ENCODE peak calls at places on chromosomes 12 and 14, in nine cellular contexts. O is tibial nerve; X is hepatocyte; G is heart left ventricle; L is left ventricle myocardium inferior; F is naive thymus-derived CD4-positive, alpha-beta T cell; U is astrocyte; E is cardiac muscle cell; P is right cardiac atrium. B is an unnamed sample. For H3K4me1 and H3K27me3, the result is how much of the 10 kb centered on the place peaks cover.

GRCh38 chr12:93943766-93944165 is 204.6 kb upstream of the PLXNC1 start:
- DNase-seq in X (no peak), G (peak), P (peak), L (no peak), O (peak), F (no peak), U (peak), E (peak), B (no peak)

GRCh38 chr14:61567838-61568571 is 127.3 kb upstream of the HIF1A start:
- DNase-seq in U (no peak), G (peak), L (no peak), E (no peak), F (no peak), X (no peak), O (no peak), P (peak), B (no peak)

GRCh38 chr12:84856156-84856900 is 56.3 kb downstream of the SLC6A15 start:
- DNase-seq in P (no peak), O (no peak), L (no peak), X (no peak), U (no peak), E (no peak), G (no peak), F (no peak), B (no peak)

GRCh38 chr12:774051-774614 is 21.8 kb downstream of the WNK1 start:
- DNase-seq in O (no peak), F (no peak), L (no peak), X (peak), P (no peak), G (no peak), E (peak), U (no peak), B (no peak)

GRCh38 chr12:27076930-27077329 is 5.4 kb downstream of the C12orf71 start:
- DNase-seq in O (no peak), G (no peak), E (no peak), L (no peak), P (no peak), X (no peak), U (no peak), F (no peak), B (no peak)

GRCh38 chr14:71498151-71498734 is 434.0 kb upstream of the RGS6 start:
- DNase-seq in O (no peak), E (no peak), U (peak), P (no peak), G (no peak), F (no peak), X (no peak), L (no peak), B (no peak)

GRCh38 chr12:14988035-14988434 is 15.2 kb downstream of the PDE6H start:
- DNase-seq in O (no peak), G (no peak), U (peak), E (peak), P (no peak), X (no peak), L (no peak), F (no peak), B (no peak)

GRCh38 chr12:101047652-101048051 is 162.4 kb downstream of the SLC5A8 start:
- DNase-seq in U (no peak), E (no peak), F (no peak), L (no peak), X (no peak), G (no peak), P (no peak), O (no peak), B (no peak)

GRCh38 chr14:75088566-75089373 is 19.3 kb downstream of the ZC2HC1C start:
- DNase-seq in L (no peak), P (no peak), E (peak), O (peak), U (peak), X (peak), F (peak), G (no peak), B (peak)

GRCh38 chr12:68746572-68747180 is 700 bp downstream of the SLC35E3 start:
- DNase-seq in L (peak), E (peak), G (peak), F (peak), O (peak), U (peak), X (peak), P (peak), B (no peak)
- H3K4me1 ChIP-seq in L (under half), E (under half), G (under half), F (under half), O (under half), U (under half), X (under half), P (under half), B (under half)

DNA sequence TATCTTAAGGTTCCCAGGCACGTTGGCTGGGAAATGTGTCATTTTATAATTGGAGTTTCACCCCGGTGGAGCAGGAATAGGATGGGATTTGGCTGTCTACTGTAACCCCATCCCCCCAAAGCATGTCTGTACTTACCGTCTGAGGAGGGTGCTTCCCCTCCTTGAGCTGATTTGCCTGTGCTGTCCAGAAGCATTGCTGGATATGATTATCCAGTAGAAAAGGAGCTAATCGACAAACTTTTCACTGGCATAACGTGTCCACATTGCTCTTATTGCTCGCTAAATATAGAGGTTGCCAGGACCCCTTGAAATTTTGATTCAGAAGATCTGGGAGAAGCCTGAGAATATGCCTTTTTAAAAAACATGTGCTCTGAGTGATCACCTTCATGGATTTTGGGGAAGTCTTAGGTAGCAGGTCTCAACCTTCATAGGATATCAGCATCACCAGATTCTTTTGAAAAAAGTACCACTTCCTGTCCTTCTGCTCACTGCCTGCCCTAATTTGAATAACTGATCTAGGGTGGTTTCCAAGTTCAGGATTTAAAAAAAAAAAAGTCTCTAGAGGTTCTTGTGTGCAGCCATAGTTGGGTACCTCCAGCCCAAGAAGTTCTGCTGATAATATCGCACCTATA is 80.4 kb upstream of the KCNA1 start:
- DNase-seq in F (peak), X (no peak), P (no peak), E (no peak), G (no peak), U (no peak), L (no peak), O (no peak), B (peak)
- H3K27ac ChIP-seq in F (no peak), X (no peak), P (no peak), E (no peak), G (no peak), U (no peak), L (no peak), O (no peak), B (no peak)

DNA sequence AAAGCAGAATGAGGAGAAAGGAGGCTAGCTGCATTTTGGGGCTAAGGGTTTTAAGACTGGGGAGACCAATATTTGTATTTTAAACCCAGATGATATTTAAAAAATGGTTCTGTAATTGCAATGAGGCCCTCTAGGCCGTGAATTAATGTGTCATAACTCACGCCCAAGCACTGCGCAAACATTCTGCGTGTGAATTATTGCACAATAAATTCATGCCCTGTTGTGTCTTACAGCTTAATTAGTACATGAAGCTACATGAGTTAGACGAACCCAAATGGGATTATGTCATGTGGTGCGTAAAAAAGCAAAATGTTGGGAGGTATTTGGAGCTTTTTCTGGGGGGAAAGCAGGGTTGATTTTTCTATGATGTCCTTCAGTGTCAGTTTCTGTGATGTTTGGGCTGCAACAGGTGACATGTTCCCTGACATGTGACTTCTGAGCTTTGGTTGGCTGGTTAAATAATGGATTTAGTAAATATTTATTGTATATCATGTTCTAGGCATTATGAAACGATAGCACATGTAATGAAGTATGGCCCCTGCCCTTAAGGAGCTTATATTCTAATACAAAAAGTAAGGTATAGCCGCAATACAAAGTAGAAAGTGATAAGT is 30.4 kb upstream of the CISTR start:
- DNase-seq in F (no peak), P (no peak), X (no peak), L (no peak), E (no peak), G (no peak), O (no peak), U (no peak), B (no peak)
- H3K27me3 ChIP-seq in F (under half), P (under half), X (half or more), L (half or more), E (half or more), G (under half), O (under half), U (under half), B (under half)

GRCh38 chr12:79413796-79414195 is 277.0 kb downstream of the PAWR start:
- DNase-seq in O (no peak), L (no peak), F (no peak), P (no peak), U (no peak), G (no peak), E (no peak), X (no peak), B (no peak)

GRCh38 chr12:79415296-79415695 is 275.5 kb downstream of the PAWR start:
- DNase-seq in X (no peak), F (no peak), U (peak), O (no peak), G (no peak), L (no peak), P (no peak), E (no peak), B (no peak)

GRCh38 chr12:79411791-79412190 is 279.0 kb downstream of the PAWR start:
- DNase-seq in U (no peak), G (no peak), X (no peak), L (no peak), F (no peak), O (no peak), P (no peak), E (no peak), B (no peak)

GRCh38 chr12:79415754-79416435 is 274.9 kb downstream of the PAWR start:
- DNase-seq in O (no peak), F (no peak), P (no peak), X (peak), U (peak), L (no peak), G (no peak), E (no peak), B (no peak)

GRCh38 chr12:79414252-79414651 is 276.5 kb downstream of the PAWR start:
- DNase-seq in E (no peak), G (no peak), O (no peak), P (no peak), U (no peak), X (peak), L (no peak), F (no peak), B (no peak)
- H3K4me1 ChIP-seq in E (under half), G (under half), O (under half), P (under half), U (under half), X (under half), L (under half), F (under half), B (under half)

DNA sequence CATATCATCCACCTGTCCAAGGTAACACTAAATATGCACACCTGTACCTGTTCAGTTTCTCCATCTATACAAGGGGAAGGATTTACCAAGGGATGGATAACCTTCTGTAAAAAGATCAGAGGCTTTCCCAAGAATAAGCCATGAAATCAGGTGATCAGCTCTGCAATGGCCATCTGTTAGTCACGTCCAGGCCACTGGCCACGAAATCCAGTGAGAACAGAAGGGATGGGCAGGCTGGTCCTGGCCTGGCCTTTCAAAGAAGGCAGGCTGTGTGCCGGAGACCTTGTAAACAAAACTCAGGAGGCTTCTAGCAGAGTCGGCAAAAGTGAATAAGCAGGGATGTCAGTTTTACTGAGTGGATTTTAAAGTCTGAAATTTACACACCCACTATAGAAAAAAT is 68.5 kb downstream of the RNF34 start:
- DNase-seq in L (no peak), P (no peak), U (no peak), F (no peak), E (no peak), O (peak), G (no peak), X (no peak), B (no peak)
- H3K27ac ChIP-seq in L (peak), P (no peak), U (no peak), F (no peak), E (no peak), O (no peak), G (no peak), X (no peak), B (peak)

DNA sequence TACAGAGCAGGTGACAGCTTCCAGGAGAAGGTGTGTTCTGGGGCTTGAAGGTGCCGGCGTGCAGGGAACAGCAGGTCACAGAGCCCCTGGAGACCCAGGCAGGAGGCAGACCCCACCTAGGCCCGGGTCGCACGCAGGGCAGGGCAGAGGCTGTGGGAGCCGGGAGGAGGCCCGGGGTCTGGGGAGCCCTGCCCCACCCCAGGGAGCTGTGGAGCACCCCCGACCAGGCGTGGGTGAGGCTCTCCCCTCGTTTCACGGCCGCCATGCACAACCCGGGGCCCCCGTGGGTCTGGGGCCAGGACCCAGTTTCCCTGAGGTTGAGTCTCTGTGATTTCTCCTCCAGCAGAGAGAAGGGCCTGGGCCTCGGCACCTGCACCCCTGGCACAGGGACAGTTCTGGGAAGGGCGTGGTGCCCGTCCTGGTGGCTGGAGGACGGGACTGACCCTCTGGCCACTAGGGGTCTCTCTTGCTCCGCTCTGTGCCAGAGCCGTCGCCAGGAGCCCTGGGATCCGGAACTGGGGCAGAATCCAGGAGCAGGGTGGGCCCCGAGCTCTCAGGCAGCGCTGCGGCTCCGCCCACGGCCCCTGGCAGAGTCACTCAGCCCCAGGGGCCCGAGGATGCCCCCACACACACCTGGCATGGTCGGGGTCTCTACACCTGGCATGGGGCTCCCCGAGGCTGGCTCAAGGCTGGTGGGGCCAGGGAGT is 75.2 kb upstream of the FBRSL1 start:
- DNase-seq in F (peak), E (peak), L (peak), P (peak), U (peak), O (peak), G (peak), X (peak), B (peak)
- H3K27me3 ChIP-seq in F (under half), E (under half), L (half or more), P (under half), U (under half), O (under half), G (under half), X (under half), B (under half)

DNA sequence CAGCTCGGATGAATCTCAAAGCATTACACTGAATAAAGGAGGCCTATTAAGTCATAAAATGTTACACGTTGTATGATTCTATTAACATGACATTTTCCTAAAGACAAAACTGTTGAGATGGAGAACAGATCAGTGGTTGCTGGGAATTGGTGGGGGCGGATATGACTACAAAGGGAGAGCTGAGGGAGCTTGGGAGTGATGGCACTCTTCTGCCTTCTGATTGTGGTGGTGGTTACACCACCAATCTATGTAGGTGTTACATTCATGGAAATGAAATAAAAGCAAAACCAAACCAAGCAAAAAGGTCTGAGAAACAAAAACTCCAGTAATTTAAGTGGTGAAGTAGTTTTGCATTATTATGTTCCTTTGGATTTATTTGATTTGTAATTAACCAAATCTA is 16.4 kb upstream of the EVL start:
- DNase-seq in E (no peak), L (no peak), P (no peak), X (no peak), G (no peak), F (no peak), U (peak), O (no peak), B (peak)
- H3K4me1 ChIP-seq in E (under half), L (under half), P (under half), X (under half), G (under half), F (under half), U (under half), O (under half), B (under half)

B was measured in CD4-positive, alpha-beta memory T cell.